ENCODE peak calls at places on chromosomes 6 and 20, in four cellular contexts. X is WTC11, D is SK-N-SH, U is H1. M is an unnamed sample.

GRCh38 chr6:147080215-147080614 is 124.0 kb upstream of the STXBP5 start:
- DNase-seq in X (no peak), D (no peak), U (no peak), M (no peak)

GRCh38 chr6:107292570-107293285 is 166.6 kb downstream of the PDSS2 start:
- DNase-seq in X (no peak), D (peak), U (no peak), M (peak)

GRCh38 chr6:20688710-20689500 is 154.6 kb downstream of the CDKAL1 start:
- DNase-seq in X (no peak), D (no peak), U (no peak), M (peak)

GRCh38 chr6:109491207-109491938 is 8.4 kb upstream of the ZBTB24 start:
- DNase-seq in X (no peak), D (no peak), U (no peak), M (peak)

GRCh38 chr6:147017153-147017552 is 187.1 kb upstream of the STXBP5 start:
- DNase-seq in X (no peak), D (no peak), U (no peak), M (peak)

GRCh38 chr6:88760091-88760490 is 203.3 kb downstream of the RNGTT start:
- DNase-seq in X (no peak), D (no peak), U (no peak), M (no peak)

GRCh38 chr6:163306000-163306399 is 108.5 kb upstream of the QKI start:
- DNase-seq in X (no peak), D (no peak), U (no peak), M (no peak)

GRCh38 chr6:145233955-145234354 is 501.4 kb downstream of the EPM2A start:
- DNase-seq in X (no peak), D (no peak), U (no peak), M (no peak)

GRCh38 chr6:51846531-51846930 is 240.9 kb downstream of the PKHD1 start:
- DNase-seq in X (no peak), D (peak), U (no peak), M (no peak)

GRCh38 chr20:21607971-21608735 is 94.3 kb upstream of the NKX2-2 start:
- DNase-seq in X (no peak), D (peak), U (no peak), M (no peak)

GRCh38 chr20:48006036-48006833 is 221.0 kb upstream of the SULF2 start:
- DNase-seq in X (no peak), D (no peak), U (no peak), M (no peak)

GRCh38 chr6:157841211-157841840 is 18.3 kb downstream of the SNX9 start:
- DNase-seq in X (no peak), D (no peak), U (no peak), M (peak)

GRCh38 chr6:4820704-4821276 is 44.6 kb downstream of the CDYL start:
- DNase-seq in X (no peak), D (no peak), U (no peak), M (no peak)

GRCh38 chr6:3383525-3383924 is 73.3 kb downstream of the SLC22A23 start:
- DNase-seq in X (no peak), D (no peak), U (no peak), M (peak)

GRCh38 chr20:58818585-58819285 is 32.0 kb downstream of the GNAS-AS1 start:
- DNase-seq in X (no peak), D (no peak), U (no peak), M (no peak)

GRCh38 chr6:106257195-106257594 is 68.4 kb downstream of the ATG5 start:
- DNase-seq in X (no peak), D (no peak), U (no peak), M (no peak)

GRCh38 chr6:52890018-52890417 is 19.5 kb downstream of the GSTA3 start:
- DNase-seq in X (no peak), D (no peak), U (no peak), M (no peak)

GRCh38 chr20:62511915-62512610 is 36.3 kb upstream of the GATA5 start:
- DNase-seq in X (no peak), D (no peak), U (no peak), M (no peak)

GRCh38 chr20:51311636-51312479 is 230.7 kb downstream of the NFATC2 start:
- DNase-seq in X (peak), D (no peak), U (no peak), M (no peak)

GRCh38 chr6:93792751-93793150 is 373.4 kb upstream of the EPHA7 start:
- DNase-seq in X (no peak), D (no peak), U (no peak), M (no peak)

GRCh38 chr20:1062334-1063015 is 55.9 kb upstream of the PSMF1 start:
- DNase-seq in X (no peak), D (no peak), U (no peak), M (no peak)

GRCh38 chr20:15799871-15800270 is 773.4 kb downstream of the KIF16B start:
- DNase-seq in X (no peak), D (no peak), U (no peak), M (no peak)

GRCh38 chr20:60304931-60305330 is 346.7 kb downstream of the CDH26 start:
- DNase-seq in X (no peak), D (no peak), U (no peak), M (no peak)

GRCh38 chr6:119138906-119139541 is 60.6 kb upstream of the FAM184A start:
- DNase-seq in X (no peak), D (no peak), U (no peak), M (no peak)

GRCh38 chr20:17228624-17229061 is 1.8 kb downstream of the PCSK2 start:
- DNase-seq in X (peak), D (peak), U (peak), M (peak)

GRCh38 chr6:37382954-37383353 is 29.2 kb downstream of the RNF8 start:
- DNase-seq in X (no peak), D (peak), U (no peak), M (no peak)

GRCh38 chr6:7684076-7684475 is 41.8 kb upstream of the BMP6 start:
- DNase-seq in X (no peak), D (no peak), U (peak), M (peak)

GRCh38 chr6:154925130-154925529 is 70.0 kb upstream of the TIAM2 start:
- DNase-seq in X (no peak), D (peak), U (no peak), M (no peak)

GRCh38 chr6:150204705-150205472 is 62.0 kb downstream of the PPP1R14C start:
- DNase-seq in X (no peak), D (no peak), U (no peak), M (peak)

GRCh38 chr6:152609125-152609670 is 28.0 kb downstream of the SYNE1 start:
- DNase-seq in X (no peak), D (no peak), U (no peak), M (no peak)

GRCh38 chr20:38892091-38892981 is 33.9 kb upstream of the FAM83D start:
- DNase-seq in X (no peak), D (no peak), U (no peak), M (no peak)

GRCh38 chr6:28107506-28107905 is 16.9 kb upstream of the ZSCAN16 start:
- DNase-seq in X (no peak), D (no peak), U (no peak), M (no peak)

GRCh38 chr6:134345780-134346179 is 27.9 kb upstream of the SGK1 start:
- DNase-seq in X (no peak), D (no peak), U (no peak), M (no peak)

DNA sequence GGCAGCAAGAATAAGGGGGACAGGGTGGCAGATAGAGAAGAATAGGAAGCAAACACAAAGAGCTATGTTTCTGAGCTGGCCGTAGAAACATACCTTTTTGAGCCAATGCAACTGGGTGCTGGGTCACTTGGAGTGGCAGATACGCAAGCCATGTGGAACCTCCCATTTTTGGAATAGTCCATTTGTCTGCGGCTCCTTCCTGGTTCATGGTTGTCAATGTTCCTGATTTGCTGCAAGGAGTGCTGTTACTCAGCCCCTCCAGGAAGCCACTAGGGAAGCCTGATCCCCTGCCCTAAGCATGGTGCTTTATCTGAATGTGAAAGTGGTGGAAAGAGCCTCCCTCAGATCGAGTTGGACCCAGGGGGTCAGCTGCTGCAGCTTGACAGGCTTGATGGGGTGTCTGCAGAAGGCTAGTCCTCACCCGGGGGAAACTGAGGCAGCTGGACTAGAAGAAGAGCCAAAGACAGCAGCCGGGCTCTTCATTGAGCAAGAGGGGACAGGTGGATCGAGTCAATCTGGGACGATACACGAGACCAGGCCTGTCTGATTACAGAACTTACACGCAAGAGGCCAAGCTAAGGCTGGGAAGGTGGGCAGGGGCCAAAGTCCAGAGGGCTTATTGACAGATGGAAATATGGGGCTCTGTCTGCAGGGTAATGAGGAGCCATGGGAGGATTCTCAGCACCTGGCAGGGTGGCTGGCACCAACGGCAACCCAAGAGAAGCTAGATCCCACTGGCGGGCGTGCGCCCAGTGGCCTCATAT is 57.4 kb upstream of the CTNNBL1 start:
- DNase-seq in X (no peak), D (no peak), U (no peak), M (no peak)
- TF ChIP-seq TEAD4 in X (no peak), D (no peak), U (no peak), M (no peak)

GRCh38 chr6:25009351-25009750 is 73.6 kb upstream of the RIPOR2 start:
- DNase-seq in X (no peak), D (no peak), U (no peak), M (no peak)
- TF ChIP-seq TEAD4 in X (no peak), D (no peak), U (no peak), M (no peak)

DNA sequence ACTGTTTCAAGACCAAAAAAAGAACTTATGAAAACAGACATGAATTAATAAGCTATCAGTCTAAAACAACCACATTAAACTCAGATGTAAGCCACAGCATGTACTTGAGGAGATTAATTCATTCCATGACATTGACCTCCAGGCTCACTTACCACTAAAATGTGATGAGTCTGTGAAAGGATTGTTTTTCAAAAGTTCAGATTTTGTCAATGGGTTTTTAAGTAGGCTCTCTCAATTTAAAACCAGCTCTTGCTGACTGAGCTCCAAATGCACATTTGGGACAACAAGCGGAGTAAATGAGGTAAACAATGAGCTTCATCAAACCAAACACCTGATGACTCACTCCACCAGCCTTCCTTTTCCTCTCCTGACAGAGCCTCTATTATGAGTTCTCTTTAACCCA is 197.0 kb downstream of the SIM1 start:
- DNase-seq in X (no peak), D (no peak), U (no peak), M (no peak)
- TF ChIP-seq TEAD4 in X (no peak), D (no peak), U (no peak), M (no peak)

GRCh38 chr6:167827588-167828324 is 1.0 kb downstream of the AFDN start:
- DNase-seq in X (peak), D (peak), U (peak), M (peak)

GRCh38 chr6:167825059-167825758 is 1.5 kb upstream of the AFDN start:
- DNase-seq in X (no peak), D (no peak), U (no peak), M (peak)

GRCh38 chr6:167825759-167826229 is 917 bp upstream of the AFDN start:
- DNase-seq in X (peak), D (peak), U (peak), M (peak)

GRCh38 chr6:167827062-167827587 is 414 bp downstream of the AFDN start:
- DNase-seq in X (peak), D (peak), U (peak), M (peak)

DNA sequence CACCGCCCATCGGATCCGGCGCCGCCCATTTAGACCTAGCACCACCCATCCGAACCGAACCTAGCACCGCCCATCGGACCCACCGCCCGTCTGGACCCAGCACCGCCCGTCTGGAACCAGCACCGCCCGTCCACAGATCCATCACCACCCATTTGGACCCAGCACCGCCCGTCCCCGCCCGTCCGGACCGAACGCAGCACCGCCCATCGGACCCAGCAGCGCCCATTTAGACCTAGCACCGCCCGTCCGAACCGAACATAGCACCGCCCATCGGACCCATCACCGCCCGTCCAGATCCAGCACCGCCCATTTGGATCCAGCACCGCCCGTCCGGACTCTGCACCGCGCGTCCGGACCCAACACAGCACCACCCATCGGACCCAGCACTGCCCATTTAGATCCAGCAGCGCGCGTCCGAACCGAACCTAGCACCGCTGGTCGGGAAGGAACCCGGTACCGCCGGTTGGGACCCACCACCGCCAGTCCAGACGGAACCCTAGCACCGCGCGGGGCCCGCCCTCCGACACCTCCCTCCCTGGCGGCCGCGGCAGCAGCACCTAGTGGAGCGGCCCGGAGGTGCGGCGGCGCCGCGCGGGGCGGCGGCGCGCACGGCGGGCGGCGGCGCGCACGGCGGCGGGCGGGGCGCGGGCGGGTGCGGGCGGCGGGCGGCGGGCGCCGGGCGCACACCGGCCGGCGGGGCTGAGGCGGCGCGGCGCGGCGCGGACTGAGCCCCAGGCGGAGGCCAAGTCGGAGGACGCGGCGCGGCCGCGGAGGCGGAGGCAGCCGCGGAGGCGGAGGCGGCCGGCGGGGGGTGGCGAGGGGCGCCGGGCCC is at the start of gene AFDN:
- DNase-seq in X (peak), D (peak), U (peak), M (peak)
- TF ChIP-seq TEAD4 in X (no peak), D (no peak), U (no peak), M (peak)